ENCODE peak calls at places on chromosome 3, in six cellular contexts. One of them, this sample, is unnamed.

GRCh38 chr3:124360140-124360539 is 368.2 kb upstream of the ROPN1 start:
- DNase-seq in neuronal stem cell: no peak
- DNase-seq in IMR-90: peak; percentile 18
- DNase-seq in H9: no peak
- DNase-seq in mesenchymal stem cell: no peak
- DNase-seq in H1: no peak
- DNase-seq in this sample: no peak

GRCh38 chr3:146184616-146185015 is 23.6 kb upstream of the PLOD2 start:
- DNase-seq in neuronal stem cell: no peak
- DNase-seq in IMR-90: peak; percentile 45
- DNase-seq in H9: no peak
- DNase-seq in mesenchymal stem cell: peak; percentile 42
- DNase-seq in H1: no peak
- DNase-seq in this sample: no peak

GRCh38 chr3:178805746-178806145 is 265.9 kb downstream of the ZMAT3 start:
- DNase-seq in neuronal stem cell: no peak
- DNase-seq in IMR-90: no peak
- DNase-seq in H9: no peak
- DNase-seq in mesenchymal stem cell: no peak
- DNase-seq in H1: no peak
- DNase-seq in this sample: no peak

GRCh38 chr3:46400000-46400734 is 6.7 kb downstream of the CCR5AS start:
- DNase-seq in neuronal stem cell: no peak
- DNase-seq in IMR-90: peak; percentile 62
- DNase-seq in H9: no peak
- DNase-seq in mesenchymal stem cell: peak; percentile 79
- DNase-seq in H1: no peak
- DNase-seq in this sample: peak; percentile 76

GRCh38 chr3:186414735-186415419 is 52.8 kb upstream of the DGKG start:
- DNase-seq in neuronal stem cell: no peak
- DNase-seq in IMR-90: peak; percentile 77
- DNase-seq in H9: no peak
- DNase-seq in mesenchymal stem cell: peak; percentile 61
- DNase-seq in H1: peak; percentile 41
- DNase-seq in this sample: no peak

GRCh38 chr3:39144095-39144747 is 9.2 kb downstream of the CSRNP1 start:
- DNase-seq in neuronal stem cell: no peak
- DNase-seq in IMR-90: no peak
- DNase-seq in H9: peak; percentile 26
- DNase-seq in mesenchymal stem cell: no peak
- DNase-seq in H1: no peak
- DNase-seq in this sample: no peak

GRCh38 chr3:99663981-99664380 is 25.6 kb downstream of the COL8A1 start:
- DNase-seq in neuronal stem cell: no peak
- DNase-seq in IMR-90: no peak
- DNase-seq in H9: no peak
- DNase-seq in mesenchymal stem cell: no peak
- DNase-seq in H1: no peak
- DNase-seq in this sample: no peak

GRCh38 chr3:45367451-45367850 is 20.9 kb upstream of the LARS2 start:
- DNase-seq in neuronal stem cell: no peak
- DNase-seq in IMR-90: peak; percentile 94
- DNase-seq in H9: no peak
- DNase-seq in mesenchymal stem cell: peak; percentile 85
- DNase-seq in H1: no peak
- DNase-seq in this sample: no peak

GRCh38 chr3:2098398-2099027 is at the start of gene CNTN4:
- DNase-seq in neuronal stem cell: peak; percentile 94
- DNase-seq in IMR-90: no peak
- DNase-seq in H9: peak; percentile 90
- DNase-seq in mesenchymal stem cell: peak; percentile 82
- DNase-seq in H1: peak; percentile 81
- DNase-seq in this sample: peak; percentile 93

GRCh38 chr3:150184426-150185071 is 213.9 kb upstream of the PFN2 start:
- DNase-seq in neuronal stem cell: no peak
- DNase-seq in IMR-90: peak; percentile 11
- DNase-seq in H9: no peak
- DNase-seq in mesenchymal stem cell: no peak
- DNase-seq in H1: no peak
- DNase-seq in this sample: no peak

DNA sequence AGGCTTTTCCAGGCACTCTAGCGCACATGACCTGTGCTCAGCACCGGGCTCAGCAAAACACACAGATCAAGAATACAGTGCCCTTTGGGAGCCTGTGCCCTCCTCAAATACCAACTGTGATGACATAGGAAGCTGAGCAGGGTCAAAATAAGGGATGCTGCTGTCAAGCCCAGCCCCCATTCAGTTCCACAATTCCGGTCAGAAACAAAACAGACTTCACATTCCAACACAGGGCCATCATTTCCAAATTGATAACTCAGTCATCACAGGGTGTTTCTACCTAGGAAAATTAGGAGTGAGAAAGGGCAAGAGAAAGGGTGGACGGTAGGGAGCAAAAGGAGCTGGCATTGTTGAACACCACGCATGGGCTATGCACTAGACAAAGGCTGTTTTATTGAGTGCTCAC is 158.4 kb upstream of the CCDC54 start:
- DNase-seq in neuronal stem cell: no peak
- DNase-seq in IMR-90: no peak
- DNase-seq in H9: no peak
- DNase-seq in mesenchymal stem cell: peak; percentile 30
- DNase-seq in H1: no peak
- DNase-seq in this sample: no peak
- H3K9ac ChIP-seq in neuronal stem cell: no peak overlapping the region
- H3K9ac ChIP-seq in IMR-90: no peak overlapping the region
- H3K9ac ChIP-seq in H9: no peak overlapping the region
- H3K9ac ChIP-seq in mesenchymal stem cell: no peak overlapping the region
- H3K9ac ChIP-seq in H1: no peak overlapping the region
- H3K9ac ChIP-seq in this sample: no peak overlapping the region

GRCh38 chr3:196008929-196009328 is 73.0 kb downstream of the TFRC start:
- DNase-seq in neuronal stem cell: no peak
- DNase-seq in IMR-90: no peak
- DNase-seq in H9: no peak
- DNase-seq in mesenchymal stem cell: no peak
- DNase-seq in H1: no peak
- DNase-seq in this sample: no peak

GRCh38 chr3:196012481-196012880 is 69.4 kb downstream of the TFRC start:
- DNase-seq in neuronal stem cell: no peak
- DNase-seq in IMR-90: no peak
- DNase-seq in H9: no peak
- DNase-seq in mesenchymal stem cell: no peak
- DNase-seq in H1: no peak
- DNase-seq in this sample: no peak

GRCh38 chr3:196008387-196008786 is 73.5 kb downstream of the TFRC start:
- DNase-seq in neuronal stem cell: no peak
- DNase-seq in IMR-90: no peak
- DNase-seq in H9: no peak
- DNase-seq in mesenchymal stem cell: no peak
- DNase-seq in H1: no peak
- DNase-seq in this sample: no peak

GRCh38 chr3:196007744-196008143 is 74.1 kb downstream of the TFRC start:
- DNase-seq in neuronal stem cell: no peak
- DNase-seq in IMR-90: no peak
- DNase-seq in H9: no peak
- DNase-seq in mesenchymal stem cell: no peak
- DNase-seq in H1: no peak
- DNase-seq in this sample: no peak

DNA sequence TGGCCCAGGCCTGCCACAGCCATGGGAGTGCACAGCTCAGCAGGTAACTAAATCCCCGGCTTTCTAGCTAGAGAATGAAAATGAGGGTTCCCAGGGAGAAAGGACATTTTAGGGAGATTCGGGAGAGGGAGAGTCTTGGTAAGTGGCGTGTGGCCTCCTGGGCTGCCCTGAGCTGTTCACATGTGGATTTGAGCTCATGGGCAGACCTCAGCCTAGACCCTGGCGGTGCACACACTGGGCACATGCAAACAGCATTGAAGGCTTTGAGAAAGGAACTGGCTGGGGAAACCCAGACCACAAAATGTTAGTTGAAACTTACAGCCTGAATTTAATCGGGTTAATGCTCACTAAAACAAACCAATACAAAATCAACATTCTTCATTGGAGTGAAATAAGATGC is 72.4 kb downstream of the TFRC start:
- DNase-seq in neuronal stem cell: no peak
- DNase-seq in IMR-90: no peak
- DNase-seq in H9: no peak
- DNase-seq in mesenchymal stem cell: no peak
- DNase-seq in H1: no peak
- DNase-seq in this sample: no peak
- H2BK120ac ChIP-seq in neuronal stem cell: no peak overlapping the region
- H2BK120ac ChIP-seq in IMR-90: no peak overlapping the region
- H2BK120ac ChIP-seq in H9: no peak overlapping the region
- H2BK120ac ChIP-seq in mesenchymal stem cell: no peak overlapping the region
- H2BK120ac ChIP-seq in H1: no peak overlapping the region
- H2BK120ac ChIP-seq in this sample: no peak overlapping the region

DNA sequence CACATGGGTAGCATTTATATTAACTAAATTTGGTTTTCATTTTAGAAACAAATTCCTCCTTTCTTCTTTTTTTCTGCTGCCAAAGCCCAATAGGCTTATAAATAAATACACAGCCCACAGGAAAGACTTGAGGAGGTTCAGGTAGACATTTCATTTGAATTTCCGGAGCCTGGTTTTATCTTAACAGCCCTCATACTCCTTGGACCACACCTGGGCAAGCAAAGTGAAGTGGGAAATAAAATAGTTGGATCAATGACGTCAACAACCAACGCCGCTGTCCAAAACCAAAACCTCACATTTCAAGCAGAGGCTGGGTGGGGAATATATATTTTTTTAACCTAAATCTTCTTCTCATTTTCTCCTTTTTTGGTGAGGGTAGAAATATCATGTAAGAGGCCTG is 53.2 kb downstream of the RFTN1 start:
- DNase-seq in neuronal stem cell: no peak
- DNase-seq in IMR-90: no peak
- DNase-seq in H9: no peak
- DNase-seq in mesenchymal stem cell: no peak
- DNase-seq in H1: no peak
- DNase-seq in this sample: no peak
- H2BK15ac ChIP-seq in neuronal stem cell: no peak overlapping the region
- H2BK15ac ChIP-seq in IMR-90: no peak overlapping the region
- H2BK15ac ChIP-seq in H9: no peak overlapping the region
- H2BK15ac ChIP-seq in mesenchymal stem cell: no peak overlapping the region
- H2BK15ac ChIP-seq in H1: no peak overlapping the region
- H2BK15ac ChIP-seq in this sample: no peak overlapping the region

GRCh38 chr3:139476348-139476747 is at the start of gene RBP2:
- DNase-seq in neuronal stem cell: no peak
- DNase-seq in IMR-90: no peak
- DNase-seq in H9: no peak
- DNase-seq in mesenchymal stem cell: no peak
- DNase-seq in H1: no peak
- DNase-seq in this sample: no peak
- H3K9ac ChIP-seq in neuronal stem cell: no peak within 1 kb of the TSS
- H3K9ac ChIP-seq in IMR-90: no peak within 1 kb of the TSS
- H3K9ac ChIP-seq in H9: no peak within 1 kb of the TSS
- H3K9ac ChIP-seq in mesenchymal stem cell: no peak within 1 kb of the TSS
- H3K9ac ChIP-seq in H1: no peak within 1 kb of the TSS
- H3K9ac ChIP-seq in this sample: no peak within 1 kb of the TSS

GRCh38 chr3:67290424-67290823 is 292.3 kb downstream of the KBTBD8 start:
- DNase-seq in neuronal stem cell: no peak
- DNase-seq in IMR-90: no peak
- DNase-seq in H9: no peak
- DNase-seq in mesenchymal stem cell: no peak
- DNase-seq in H1: no peak
- DNase-seq in this sample: no peak

GRCh38 chr3:67294341-67294740 is 296.2 kb downstream of the KBTBD8 start:
- DNase-seq in neuronal stem cell: no peak
- DNase-seq in IMR-90: no peak
- DNase-seq in H9: no peak
- DNase-seq in mesenchymal stem cell: no peak
- DNase-seq in H1: no peak
- DNase-seq in this sample: no peak

GRCh38 chr3:67292356-67293225 is 294.5 kb downstream of the KBTBD8 start:
- DNase-seq in neuronal stem cell: no peak
- DNase-seq in IMR-90: no peak
- DNase-seq in H9: no peak
- DNase-seq in mesenchymal stem cell: no peak
- DNase-seq in H1: no peak
- DNase-seq in this sample: no peak

GRCh38 chr3:67289626-67290025 is 291.5 kb downstream of the KBTBD8 start:
- DNase-seq in neuronal stem cell: no peak
- DNase-seq in IMR-90: no peak
- DNase-seq in H9: no peak
- DNase-seq in mesenchymal stem cell: no peak
- DNase-seq in H1: no peak
- DNase-seq in this sample: no peak

DNA sequence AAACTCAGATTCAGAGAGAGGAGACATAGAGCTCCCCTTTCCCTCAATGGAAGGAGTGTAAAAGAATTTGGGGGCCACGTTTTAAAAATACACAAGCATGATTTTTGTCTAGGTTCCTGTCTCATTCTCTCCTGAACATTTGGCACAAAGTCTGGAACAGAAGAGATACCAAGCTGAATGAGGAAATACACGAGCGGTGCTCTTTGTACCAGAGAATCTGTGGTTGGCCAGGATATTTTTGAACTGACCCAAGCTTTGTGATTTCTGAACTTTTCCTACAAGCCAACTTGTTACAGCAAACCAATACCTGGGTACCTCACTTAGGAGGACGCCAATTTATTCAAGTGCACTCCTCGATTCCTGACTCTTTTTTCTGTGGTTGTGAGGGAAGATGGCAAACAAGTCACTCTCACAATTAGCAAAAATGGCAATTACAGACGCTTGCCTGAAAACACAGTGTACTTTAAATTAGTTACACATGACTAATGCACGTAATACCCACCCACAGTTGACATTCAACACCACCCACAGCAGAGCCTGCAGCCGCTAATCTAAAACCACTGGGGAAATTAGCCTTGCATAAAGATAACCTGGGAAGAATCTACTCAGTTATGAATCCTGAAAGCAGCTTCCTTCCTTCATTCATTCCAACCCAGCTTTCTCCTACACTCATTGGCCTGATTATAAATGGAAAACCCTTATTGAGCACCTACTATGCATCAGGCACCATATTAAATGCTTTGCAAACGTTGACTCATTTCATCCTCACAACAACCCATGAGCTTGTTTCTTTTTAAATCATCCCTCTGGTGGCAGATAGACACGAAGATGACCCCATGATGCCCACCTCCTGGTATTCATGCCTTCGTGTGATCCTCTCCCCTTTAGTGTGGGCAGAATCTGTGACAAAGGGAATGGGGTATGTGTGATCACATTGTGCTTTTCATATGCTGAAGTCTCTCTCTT is 293.5 kb downstream of the KBTBD8 start:
- DNase-seq in neuronal stem cell: no peak
- DNase-seq in IMR-90: no peak
- DNase-seq in H9: no peak
- DNase-seq in mesenchymal stem cell: no peak
- DNase-seq in H1: no peak
- DNase-seq in this sample: no peak
- H2BK120ac ChIP-seq in neuronal stem cell: no peak overlapping the region
- H2BK120ac ChIP-seq in IMR-90: no peak overlapping the region
- H2BK120ac ChIP-seq in H9: no peak overlapping the region
- H2BK120ac ChIP-seq in mesenchymal stem cell: no peak overlapping the region
- H2BK120ac ChIP-seq in H1: no peak overlapping the region
- H2BK120ac ChIP-seq in this sample: no peak overlapping the region